ENCODE peak calls at places on chromosomes 3 and 15, in seven cellular contexts. R, G, J, Y, U, T and C are unnamed samples.
A peak's percentile ranks its signal among the peaks of the same experiment; 100 is the strongest.

GRCh38 chr3:67437090-67437489 is 217.3 kb downstream of the SUCLG2 start:
- DNase-seq in R (no peak), G (no peak), J (no peak), Y (no peak), U (no peak), T (no peak), C (no peak)

GRCh38 chr3:10753964-10754363 is 62.1 kb upstream of the SLC6A11 start:
- DNase-seq in R (peak; percentile 34), G (no peak), J (peak; percentile 44), Y (no peak), U (peak; percentile 23), T (peak; percentile 63), C (no peak)

GRCh38 chr3:53773586-53774368 is 72.4 kb downstream of the CHDH start:
- DNase-seq in R (no peak), G (no peak), J (no peak), Y (peak; percentile 55), U (no peak), T (no peak), C (no peak)

GRCh38 chr3:192039593-192039992 is 578.6 kb downstream of the PYDC2 start:
- DNase-seq in R (no peak), G (no peak), J (no peak), Y (no peak), U (no peak), T (no peak), C (no peak)

GRCh38 chr15:35697549-35698299 is 151.8 kb upstream of the DPH6 start:
- DNase-seq in R (no peak), G (no peak), J (no peak), Y (peak; percentile 25), U (no peak), T (no peak), C (no peak)

GRCh38 chr15:100022426-100022825 is 289.2 kb upstream of the LYSMD4 start:
- DNase-seq in R (no peak), G (no peak), J (no peak), Y (no peak), U (no peak), T (no peak), C (peak; percentile 58)

GRCh38 chr15:59180946-59181345 is 25.7 kb upstream of the LDHAL6B start:
- DNase-seq in R (no peak), G (no peak), J (no peak), Y (no peak), U (no peak), T (no peak), C (peak; percentile 58)

GRCh38 chr3:46479696-46480095 is 15.0 kb upstream of the LTF start:
- DNase-seq in R (no peak), G (no peak), J (no peak), Y (no peak), U (no peak), T (no peak), C (no peak)

GRCh38 chr3:52845157-52845556 is 10.3 kb upstream of the MUSTN1 start:
- DNase-seq in R (peak; percentile 59), G (no peak), J (peak; percentile 69), Y (no peak), U (peak; percentile 39), T (peak; percentile 87), C (peak; percentile 68)

GRCh38 chr3:64343692-64344440 is 118.6 kb upstream of the PRICKLE2 start:
- DNase-seq in R (no peak), G (no peak), J (no peak), Y (no peak), U (no peak), T (no peak), C (no peak)

GRCh38 chr15:41661078-41661528 is 898 bp downstream of the MGA start:
- DNase-seq in R (no peak), G (no peak), J (no peak), Y (no peak), U (no peak), T (no peak), C (no peak)

GRCh38 chr3:18144571-18144970 is 280.6 kb downstream of the SATB1 start:
- DNase-seq in R (no peak), G (no peak), J (no peak), Y (no peak), U (no peak), T (no peak), C (no peak)

GRCh38 chr15:92395176-92395521 is 1.5 kb downstream of the ST8SIA2 start:
- DNase-seq in R (no peak), G (no peak), J (no peak), Y (no peak), U (no peak), T (no peak), C (no peak)

GRCh38 chr15:92395557-92395956 is 1.9 kb downstream of the ST8SIA2 start:
- DNase-seq in R (no peak), G (no peak), J (no peak), Y (no peak), U (no peak), T (no peak), C (no peak)

GRCh38 chr15:92393994-92394326 is 279 bp downstream of the ST8SIA2 start:
- DNase-seq in R (no peak), G (no peak), J (no peak), Y (no peak), U (no peak), T (no peak), C (no peak)

GRCh38 chr15:92393287-92393993 is at the start of gene ST8SIA2:
- DNase-seq in R (peak; percentile 38), G (no peak), J (peak; percentile 23), Y (no peak), U (peak; percentile 27), T (peak; percentile 59), C (no peak)

DNA sequence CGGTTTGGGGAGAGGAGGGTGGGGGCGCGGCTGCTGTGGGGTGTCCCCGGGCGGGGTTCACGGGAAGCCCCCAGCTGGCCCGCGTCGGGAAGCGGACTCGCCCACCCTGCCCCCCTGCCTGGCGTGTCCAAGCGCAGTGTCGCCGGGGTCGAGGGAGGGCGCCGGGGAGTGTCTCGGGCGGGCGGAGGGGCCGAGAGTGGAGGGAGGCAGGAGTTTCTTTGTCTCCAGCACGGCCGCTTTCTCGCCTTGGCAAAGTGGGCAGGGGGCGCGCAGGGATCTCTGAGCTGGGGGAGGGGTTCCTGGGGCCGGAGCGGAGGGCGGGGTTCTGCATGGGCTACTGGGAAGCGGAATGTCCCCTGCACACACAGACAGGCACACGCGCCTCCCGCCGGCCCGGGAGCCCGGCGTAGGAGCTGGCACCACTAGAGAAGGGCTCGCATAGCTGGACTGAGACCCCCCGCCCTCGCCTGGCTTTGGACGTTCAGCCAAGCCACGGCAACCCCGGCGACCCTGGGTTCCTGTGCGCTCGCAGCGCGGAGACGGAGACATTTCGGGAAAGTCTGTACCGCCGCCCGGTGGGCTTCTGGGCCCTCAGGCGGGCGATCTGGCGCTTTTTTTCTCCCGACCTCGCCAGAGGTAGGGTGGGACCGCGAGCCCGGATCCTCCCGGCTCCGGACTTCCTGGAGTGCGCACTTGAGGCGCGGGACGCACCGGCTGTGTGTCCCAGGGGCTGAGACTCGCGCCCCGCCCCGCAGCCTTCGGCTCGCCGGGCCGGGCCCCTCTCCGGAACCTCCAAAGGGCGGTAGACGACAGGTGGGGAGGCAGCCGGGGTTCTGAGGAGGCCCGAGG is 870 bp downstream of the ST8SIA2 start:
- DNase-seq in R (no peak), G (no peak), J (no peak), Y (no peak), U (no peak), T (no peak), C (no peak)
- H3K4me3 ChIP-seq in R (peak overlapping the region; percentile 56), G (peak overlapping the region; percentile 31), J (peak overlapping the region; percentile 19), Y (no peak overlapping the region), U (peak overlapping the region; percentile 20), T (peak overlapping the region; percentile 61), C (no peak overlapping the region)

DNA sequence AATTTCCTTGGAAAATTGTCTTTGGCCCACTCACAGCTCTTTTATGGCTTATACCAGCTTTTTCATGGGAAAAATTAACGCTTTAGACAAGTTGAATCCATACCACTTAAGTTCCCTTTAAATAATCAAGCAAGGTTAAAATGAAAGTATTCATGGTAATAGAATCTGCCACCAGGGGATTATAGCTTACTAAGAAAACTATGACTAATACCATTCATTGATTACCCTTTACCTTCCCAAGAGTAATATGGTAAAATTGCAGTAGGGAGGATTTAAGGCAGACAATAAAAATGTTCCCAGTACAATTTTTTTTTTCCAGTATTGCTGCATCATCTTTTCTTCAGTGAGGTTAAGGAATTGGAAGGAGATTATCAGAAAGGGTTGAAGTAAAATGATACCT is 641.1 kb upstream of the NAALADL2 start:
- DNase-seq in R (no peak), G (no peak), J (no peak), Y (no peak), U (no peak), T (no peak), C (no peak)
- TF ChIP-seq CTCF in R (no peak), G (no peak), J (no peak), Y (no peak), U (no peak), T (no peak), C (no peak)

GRCh38 chr3:179452166-179452544 is 885 bp upstream of the GNB4 start:
- DNase-seq in R (no peak), G (no peak), J (peak; percentile 15), Y (no peak), U (no peak), T (no peak), C (no peak)
- H3K4me3 ChIP-seq in R (peak overlapping the region; percentile 85), G (peak overlapping the region; percentile 64), J (no peak overlapping the region), Y (peak overlapping the region; percentile 86), U (peak overlapping the region; percentile 36), T (peak overlapping the region; percentile 73), C (no peak overlapping the region)

DNA sequence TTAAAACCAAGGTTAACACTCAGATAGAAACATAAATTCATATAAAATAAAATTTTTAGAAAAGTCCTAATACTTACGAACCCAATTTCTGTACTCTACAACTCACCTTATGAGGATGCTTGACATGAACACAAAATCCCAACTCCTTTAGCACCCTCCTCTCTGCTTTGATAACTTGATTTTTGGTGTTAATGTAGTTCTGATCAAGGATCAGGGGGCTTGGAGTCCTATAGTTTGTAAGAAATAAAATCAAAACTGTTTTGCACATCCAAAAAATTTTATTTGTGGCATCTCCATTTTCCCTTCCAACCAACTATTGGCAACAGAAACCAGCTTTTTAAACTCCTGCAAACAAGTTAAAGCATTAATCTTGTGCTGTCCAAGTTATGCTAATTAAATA is 7.0 kb downstream of the CCNL1 start:
- DNase-seq in R (no peak), G (no peak), J (no peak), Y (no peak), U (no peak), T (no peak), C (no peak)
- TF ChIP-seq CTCF in R (no peak), G (no peak), J (no peak), Y (no peak), U (no peak), T (no peak), C (no peak)